ENCODE peak calls at places on chromosome 14, in four cellular contexts. Q, J, F and V are unnamed samples. For H3K9me3, the result is how much of the 10 kb centered on the place peaks cover.

GRCh38 chr14:102201369-102201748 is 61.7 kb downstream of the WDR20 start:
- DNase-seq in Q (no peak), J (no peak), F (no peak), V (no peak)

GRCh38 chr14:50667491-50668007 is 557 bp downstream of the SAV1 start:
- DNase-seq in Q (no peak), J (no peak), F (no peak), V (no peak)

GRCh38 chr14:68780358-68781160 is 12.3 kb downstream of the ZFP36L1 start:
- DNase-seq in Q (peak), J (peak), F (peak), V (no peak)

GRCh38 chr14:90544566-90544965 is 147.7 kb downstream of the CALM1 start:
- DNase-seq in Q (no peak), J (no peak), F (no peak), V (no peak)

GRCh38 chr14:100554082-100554677 is 33.0 kb downstream of the BEGAIN start:
- DNase-seq in Q (peak), J (no peak), F (no peak), V (peak)

GRCh38 chr14:69263364-69263763 is 3.4 kb downstream of the GALNT16 start:
- DNase-seq in Q (peak), J (no peak), F (peak), V (no peak)

GRCh38 chr14:54709444-54709843 is 142.5 kb downstream of the SAMD4A start:
- DNase-seq in Q (no peak), J (no peak), F (no peak), V (no peak)

GRCh38 chr14:88189040-88189839 is 133.8 kb downstream of the KCNK10 start:
- DNase-seq in Q (peak), J (no peak), F (peak), V (no peak)

GRCh38 chr14:71753976-71754375 is 178.3 kb upstream of the RGS6 start:
- DNase-seq in Q (no peak), J (no peak), F (no peak), V (no peak)

GRCh38 chr14:39426605-39427004 is 5.6 kb downstream of the FBXO33 start:
- DNase-seq in Q (no peak), J (no peak), F (peak), V (no peak)

GRCh38 chr14:90536092-90536491 is 139.3 kb downstream of the CALM1 start:
- DNase-seq in Q (peak), J (no peak), F (no peak), V (peak)

GRCh38 chr14:31745741-31746140 is 184.5 kb downstream of the NUBPL start:
- DNase-seq in Q (no peak), J (no peak), F (no peak), V (no peak)

GRCh38 chr14:67409461-67409860 is 2.5 kb downstream of the PLEK2 start:
- DNase-seq in Q (no peak), J (no peak), F (no peak), V (no peak)

GRCh38 chr14:23559010-23559920 is 3.2 kb downstream of the THTPA start:
- DNase-seq in Q (no peak), J (peak), F (peak), V (peak)

GRCh38 chr14:90383731-90384542 is 12.9 kb upstream of the CALM1 start:
- DNase-seq in Q (peak), J (peak), F (peak), V (peak)

GRCh38 chr14:50021261-50021660 is 95.1 kb downstream of the VCPKMT start:
- DNase-seq in Q (no peak), J (no peak), F (no peak), V (no peak)

GRCh38 chr14:104698688-104699425 is 9.4 kb downstream of the INF2 start:
- DNase-seq in Q (peak), J (no peak), F (no peak), V (no peak)

GRCh38 chr14:78469947-78470346 is 299.8 kb downstream of the NRXN3 start:
- DNase-seq in Q (no peak), J (no peak), F (no peak), V (no peak)

GRCh38 chr14:92510972-92511371 is 2.6 kb upstream of the RIN3 start:
- DNase-seq in Q (no peak), J (no peak), F (no peak), V (no peak)

GRCh38 chr14:102238131-102238530 is 66.8 kb downstream of the MOK start:
- DNase-seq in Q (no peak), J (no peak), F (peak), V (no peak)

GRCh38 chr14:55383039-55383438 is 28.6 kb downstream of the ATG14 start:
- DNase-seq in Q (peak), J (no peak), F (peak), V (no peak)

GRCh38 chr14:76780360-76780759 is 19.1 kb downstream of the VASH1 start:
- DNase-seq in Q (no peak), J (no peak), F (no peak), V (no peak)

GRCh38 chr14:69288956-69289705 is 29.2 kb downstream of the GALNT16 start:
- DNase-seq in Q (no peak), J (no peak), F (no peak), V (no peak)

GRCh38 chr14:54637829-54638446 is 71.0 kb downstream of the SAMD4A start:
- DNase-seq in Q (no peak), J (no peak), F (peak), V (no peak)

GRCh38 chr14:76917158-76917596 is 91.0 kb downstream of the LRRC74A start:
- DNase-seq in Q (peak), J (no peak), F (peak), V (no peak)

GRCh38 chr14:64293976-64294671 is at the start of gene ESR2:
- DNase-seq in Q (peak), J (no peak), F (peak), V (peak)

GRCh38 chr14:21536395-21537087 is 10.4 kb upstream of the SALL2 start:
- DNase-seq in Q (no peak), J (no peak), F (no peak), V (no peak)

GRCh38 chr14:60647081-60647836 is 2.0 kb downstream of the SIX1 start:
- DNase-seq in Q (no peak), J (no peak), F (peak), V (peak)
- H3K27ac ChIP-seq in Q (no peak), J (no peak), F (peak), V (no peak)

GRCh38 chr14:105978618-105979295 is 452.4 kb downstream of the TMEM121 start:
- DNase-seq in Q (no peak), J (no peak), F (no peak), V (no peak)

GRCh38 chr14:105971593-105972500 is 445.5 kb downstream of the TMEM121 start:
- DNase-seq in Q (no peak), J (no peak), F (no peak), V (no peak)

GRCh38 chr14:105980224-105980623 is 453.8 kb downstream of the TMEM121 start:
- DNase-seq in Q (no peak), J (no peak), F (no peak), V (no peak)

GRCh38 chr14:105979446-105979845 is 453.1 kb downstream of the TMEM121 start:
- DNase-seq in Q (no peak), J (no peak), F (no peak), V (no peak)

DNA sequence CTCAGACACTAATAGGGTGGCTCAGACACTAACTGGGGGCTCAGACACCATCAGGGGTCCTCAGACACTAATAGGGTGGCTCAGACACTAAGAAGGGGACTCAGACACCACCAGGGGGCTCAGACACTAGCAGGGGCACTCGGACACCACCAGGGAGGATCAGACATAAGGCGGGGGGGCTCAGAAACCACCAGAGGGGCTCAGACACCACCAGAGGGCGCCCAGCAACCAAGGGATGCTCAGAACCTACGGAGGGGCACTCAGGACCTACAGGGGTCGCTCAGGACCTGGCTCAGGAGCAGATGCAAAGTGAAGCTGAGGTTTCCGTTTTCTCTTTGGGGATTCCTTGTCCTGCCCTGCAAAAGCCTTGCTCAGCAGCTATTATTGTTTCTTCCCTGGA is 448.5 kb downstream of the TMEM121 start:
- DNase-seq in Q (no peak), J (peak), F (no peak), V (no peak)
- H3K9me3 ChIP-seq in Q (under half), J (under half), F (under half), V (under half)

GRCh38 chr14:29616922-29617321 is 310.7 kb downstream of the PRKD1 start:
- DNase-seq in Q (no peak), J (no peak), F (no peak), V (no peak)
- H3K27ac ChIP-seq in Q (no peak), J (no peak), F (no peak), V (no peak)

GRCh38 chr14:85057266-85057665 is 472.7 kb upstream of the FLRT2 start:
- DNase-seq in Q (no peak), J (no peak), F (no peak), V (no peak)

GRCh38 chr14:85061256-85061655 is 468.7 kb upstream of the FLRT2 start:
- DNase-seq in Q (no peak), J (no peak), F (no peak), V (no peak)

GRCh38 chr14:85056228-85056627 is 473.7 kb upstream of the FLRT2 start:
- DNase-seq in Q (no peak), J (no peak), F (no peak), V (no peak)

GRCh38 chr14:85060116-85060515 is 469.8 kb upstream of the FLRT2 start:
- DNase-seq in Q (no peak), J (no peak), F (no peak), V (no peak)

GRCh38 chr14:85058170-85058569 is 471.8 kb upstream of the FLRT2 start:
- DNase-seq in Q (no peak), J (no peak), F (peak), V (no peak)
- H3K9me3 ChIP-seq in Q (under half), J (under half), F (under half), V (under half)